ENCODE peak calls at places on chromosomes 7 and 10, in five cellular contexts. One of them, this sample, is unnamed.

GRCh38 chr10:12067336-12067735 is 1.4 kb upstream of the DHTKD1 start:
- DNase-seq in thoracic aorta: no peak
- DNase-seq in fibroblast of lung: peak; percentile 35
- DNase-seq in suprapubic skin: no peak
- DNase-seq in cardiac muscle cell: no peak
- DNase-seq in this sample: peak; percentile 85

GRCh38 chr10:132916421-132916841 is 25.9 kb downstream of the CFAP46 start:
- DNase-seq in thoracic aorta: no peak
- DNase-seq in fibroblast of lung: no peak
- DNase-seq in suprapubic skin: no peak
- DNase-seq in cardiac muscle cell: no peak
- DNase-seq in this sample: no peak

GRCh38 chr10:95422196-95422595 is 131.4 kb upstream of the PDLIM1 start:
- DNase-seq in thoracic aorta: no peak
- DNase-seq in fibroblast of lung: no peak
- DNase-seq in suprapubic skin: no peak
- DNase-seq in cardiac muscle cell: no peak
- DNase-seq in this sample: no peak

GRCh38 chr7:17640730-17641377 is 299.4 kb downstream of the SNX13 start:
- DNase-seq in thoracic aorta: no peak
- DNase-seq in fibroblast of lung: peak; percentile 44
- DNase-seq in suprapubic skin: no peak
- DNase-seq in cardiac muscle cell: peak; percentile 51
- DNase-seq in this sample: peak; percentile 53

GRCh38 chr10:61894150-61894549 is 7.3 kb upstream of the ARID5B start:
- DNase-seq in thoracic aorta: no peak
- DNase-seq in fibroblast of lung: no peak
- DNase-seq in suprapubic skin: no peak
- DNase-seq in cardiac muscle cell: no peak
- DNase-seq in this sample: no peak

GRCh38 chr7:108526768-108527017 is 758 bp upstream of the PNPLA8 start:
- DNase-seq in thoracic aorta: no peak
- DNase-seq in fibroblast of lung: no peak
- DNase-seq in suprapubic skin: no peak
- DNase-seq in cardiac muscle cell: no peak
- DNase-seq in this sample: no peak

GRCh38 chr7:32063614-32064013 is 6.6 kb downstream of the PDE1C start:
- DNase-seq in thoracic aorta: no peak
- DNase-seq in fibroblast of lung: no peak
- DNase-seq in suprapubic skin: no peak
- DNase-seq in cardiac muscle cell: no peak
- DNase-seq in this sample: no peak

GRCh38 chr10:16890691-16891090 is 73.5 kb upstream of the RSU1 start:
- DNase-seq in thoracic aorta: no peak
- DNase-seq in fibroblast of lung: no peak
- DNase-seq in suprapubic skin: no peak
- DNase-seq in cardiac muscle cell: no peak
- DNase-seq in this sample: no peak

GRCh38 chr10:29409241-29410051 is 120.6 kb downstream of the LYZL1 start:
- DNase-seq in thoracic aorta: peak; percentile 13
- DNase-seq in fibroblast of lung: peak; percentile 72
- DNase-seq in suprapubic skin: peak; percentile 82
- DNase-seq in cardiac muscle cell: peak; percentile 44
- DNase-seq in this sample: peak; percentile 68

GRCh38 chr10:114730291-114730690 is 72.2 kb upstream of the ABLIM1 start:
- DNase-seq in thoracic aorta: no peak
- DNase-seq in fibroblast of lung: no peak
- DNase-seq in suprapubic skin: no peak
- DNase-seq in cardiac muscle cell: no peak
- DNase-seq in this sample: no peak

GRCh38 chr7:46385662-46386309 is 464.7 kb upstream of the IGFBP3 start:
- DNase-seq in thoracic aorta: no peak
- DNase-seq in fibroblast of lung: peak; percentile 95
- DNase-seq in suprapubic skin: no peak
- DNase-seq in cardiac muscle cell: no peak
- DNase-seq in this sample: peak; percentile 91

GRCh38 chr10:13684252-13684791 is 97.6 kb downstream of the PRPF18 start:
- DNase-seq in thoracic aorta: no peak
- DNase-seq in fibroblast of lung: peak; percentile 81
- DNase-seq in suprapubic skin: no peak
- DNase-seq in cardiac muscle cell: no peak
- DNase-seq in this sample: peak; percentile 75

GRCh38 chr7:1941464-1942025 is 271.5 kb downstream of the ELFN1 start:
- DNase-seq in thoracic aorta: no peak
- DNase-seq in fibroblast of lung: no peak
- DNase-seq in suprapubic skin: no peak
- DNase-seq in cardiac muscle cell: peak; percentile 27
- DNase-seq in this sample: no peak

GRCh38 chr7:1938788-1939433 is 268.8 kb downstream of the ELFN1 start:
- DNase-seq in thoracic aorta: no peak
- DNase-seq in fibroblast of lung: no peak
- DNase-seq in suprapubic skin: no peak
- DNase-seq in cardiac muscle cell: no peak
- DNase-seq in this sample: no peak

GRCh38 chr7:1939434-1940401 is 269.6 kb downstream of the ELFN1 start:
- DNase-seq in thoracic aorta: no peak
- DNase-seq in fibroblast of lung: no peak
- DNase-seq in suprapubic skin: no peak
- DNase-seq in cardiac muscle cell: no peak
- DNase-seq in this sample: no peak

GRCh38 chr7:1940863-1941262 is 270.8 kb downstream of the ELFN1 start:
- DNase-seq in thoracic aorta: no peak
- DNase-seq in fibroblast of lung: no peak
- DNase-seq in suprapubic skin: no peak
- DNase-seq in cardiac muscle cell: no peak
- DNase-seq in this sample: no peak

DNA sequence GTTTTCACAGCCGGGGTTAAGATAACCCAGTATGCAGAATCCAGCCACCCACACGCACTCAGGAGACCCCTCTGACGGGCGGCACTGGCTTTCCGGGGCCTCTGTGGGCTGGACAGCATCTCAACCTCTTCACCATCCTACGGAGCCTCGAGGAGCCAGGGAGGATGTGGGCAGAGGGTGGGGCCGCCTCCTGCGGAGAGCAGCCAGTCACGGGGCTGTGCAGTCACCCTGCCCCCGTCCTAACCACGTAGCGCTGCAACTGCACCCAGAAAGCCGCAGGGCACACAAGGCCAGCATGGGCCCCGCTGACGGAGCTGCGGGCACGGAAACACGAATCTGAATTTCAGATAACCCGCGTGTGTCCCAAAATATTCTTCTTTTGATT is 270.3 kb downstream of the ELFN1 start:
- DNase-seq in thoracic aorta: no peak
- DNase-seq in fibroblast of lung: peak; percentile 36
- DNase-seq in suprapubic skin: no peak
- DNase-seq in cardiac muscle cell: no peak
- DNase-seq in this sample: peak; percentile 65
- H3K4me3 ChIP-seq in thoracic aorta: peak overlapping the region; percentile 59
- H3K4me3 ChIP-seq in fibroblast of lung: no peak overlapping the region
- H3K4me3 ChIP-seq in suprapubic skin: peak overlapping the region; percentile 32
- H3K4me3 ChIP-seq in cardiac muscle cell: no peak overlapping the region
- H3K4me3 ChIP-seq in this sample: no peak overlapping the region

DNA sequence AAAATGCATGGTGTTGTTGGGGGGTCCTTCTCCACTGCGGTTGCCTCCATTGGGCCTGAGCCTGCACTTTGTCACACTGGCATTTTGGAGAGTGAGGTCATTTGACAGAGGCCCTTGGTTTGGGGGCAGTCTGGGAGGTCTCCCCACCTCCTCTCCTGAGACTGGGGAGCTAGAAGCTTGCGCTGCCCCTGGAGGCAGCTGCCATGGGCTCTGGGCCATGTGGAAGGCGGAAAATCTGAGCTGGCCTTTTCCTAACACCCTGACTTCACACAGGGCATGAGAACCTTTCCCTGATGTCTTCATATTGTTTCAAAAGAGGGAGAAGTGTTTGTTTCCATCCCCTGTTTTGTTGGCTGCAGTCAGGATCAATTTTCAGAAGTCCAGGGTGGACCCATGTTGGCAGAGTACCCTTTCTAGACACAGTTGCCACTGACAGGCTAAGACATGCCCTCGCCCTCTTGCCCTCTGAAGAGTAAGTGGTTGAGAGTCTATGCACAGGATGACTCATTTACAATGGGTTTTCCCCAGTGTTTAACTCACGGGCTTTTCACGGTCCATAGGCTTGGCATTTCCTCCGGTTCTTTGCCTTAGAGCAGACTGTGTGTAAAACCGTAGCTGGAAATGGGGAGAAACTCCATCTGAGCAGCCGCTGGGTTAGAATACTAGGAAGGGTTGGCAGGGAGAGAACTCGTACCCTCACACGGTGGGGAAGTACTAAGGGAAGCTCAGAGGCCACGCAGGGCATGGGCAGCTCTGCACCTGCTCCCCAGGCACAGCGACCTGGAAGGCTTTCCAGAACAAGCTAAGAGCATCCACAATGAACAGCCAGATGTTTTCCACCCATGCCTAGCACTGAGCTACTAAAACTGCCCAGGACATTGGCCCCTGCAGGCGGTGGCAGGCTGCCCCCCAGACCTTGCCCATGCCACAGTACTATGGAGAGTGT is 655.0 kb downstream of the SDK1 start:
- DNase-seq in thoracic aorta: no peak
- DNase-seq in fibroblast of lung: peak; percentile 66
- DNase-seq in suprapubic skin: no peak
- DNase-seq in cardiac muscle cell: no peak
- DNase-seq in this sample: peak; percentile 60
- TF ChIP-seq CTCF in thoracic aorta: no peak
- TF ChIP-seq CTCF in fibroblast of lung: no peak
- TF ChIP-seq CTCF in suprapubic skin: no peak
- TF ChIP-seq CTCF in cardiac muscle cell: no peak
- TF ChIP-seq CTCF in this sample: no peak

GRCh38 chr10:127163632-127164031 is 32.8 kb downstream of the INSYN2A start:
- DNase-seq in thoracic aorta: no peak
- DNase-seq in fibroblast of lung: no peak
- DNase-seq in suprapubic skin: no peak
- DNase-seq in cardiac muscle cell: no peak
- DNase-seq in this sample: no peak
- H3K4me3 ChIP-seq in thoracic aorta: no peak overlapping the region
- H3K4me3 ChIP-seq in fibroblast of lung: no peak overlapping the region
- H3K4me3 ChIP-seq in suprapubic skin: no peak overlapping the region
- H3K4me3 ChIP-seq in cardiac muscle cell: no peak overlapping the region
- H3K4me3 ChIP-seq in this sample: no peak overlapping the region

DNA sequence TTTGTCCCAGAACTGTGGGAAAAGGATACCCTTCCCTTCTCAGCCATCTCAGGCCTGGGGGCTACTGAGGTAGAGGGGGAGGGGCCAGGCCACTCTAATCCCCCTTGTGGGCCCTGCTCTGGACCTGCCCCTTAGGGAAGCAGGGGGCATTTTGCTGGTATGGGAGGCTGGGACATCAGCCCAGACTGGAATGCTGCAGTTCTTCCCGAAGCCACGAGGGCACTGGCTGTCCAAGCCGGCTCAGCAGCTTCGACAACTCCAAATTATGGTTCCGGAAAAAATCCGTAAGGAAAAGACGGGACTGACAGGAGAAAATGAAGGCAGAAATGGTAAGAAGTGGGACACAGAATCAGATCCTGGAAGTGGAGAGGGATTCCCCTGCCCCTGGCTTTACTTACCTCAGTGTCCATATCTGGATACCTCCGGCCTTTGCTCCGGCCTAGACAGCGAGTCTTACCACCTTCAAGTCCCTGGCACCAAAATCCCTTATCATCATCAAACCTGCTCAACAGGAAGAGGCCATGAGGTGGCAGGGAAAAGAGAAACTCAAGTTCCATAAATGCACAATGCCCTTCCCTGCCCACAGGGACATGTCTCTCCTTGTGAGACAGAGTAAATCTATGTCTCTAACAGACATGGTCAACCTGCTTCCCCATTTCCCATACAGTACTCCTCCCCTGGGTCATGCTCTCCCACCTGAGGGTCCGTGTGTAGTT is 9.0 kb downstream of the NDST2 start:
- DNase-seq in thoracic aorta: no peak
- DNase-seq in fibroblast of lung: no peak
- DNase-seq in suprapubic skin: no peak
- DNase-seq in cardiac muscle cell: no peak
- DNase-seq in this sample: no peak
- TF ChIP-seq CTCF in thoracic aorta: peak; percentile 29
- TF ChIP-seq CTCF in fibroblast of lung: peak; percentile 6
- TF ChIP-seq CTCF in suprapubic skin: peak; percentile 10
- TF ChIP-seq CTCF in cardiac muscle cell: no peak
- TF ChIP-seq CTCF in this sample: no peak

This sample was measured in astrocyte of the spinal cord.